ENCODE peak calls at places on chromosomes 13 and 19, in four cellular contexts. One of them, this sample, is unnamed.

GRCh38 chr19:7883105-7883504 is 5.2 kb upstream of the LRRC8E start:
- DNase-seq in AG09319: no peak
- DNase-seq in CD8-positive, alpha-beta memory T cell: no peak
- DNase-seq in type B pancreatic cell: no peak
- DNase-seq in this sample: no peak

GRCh38 chr13:59034198-59034597 is 1129.5 kb downstream of the DIAPH3 start:
- DNase-seq in CD8-positive, alpha-beta memory T cell: no peak
- DNase-seq in type B pancreatic cell: no peak
- DNase-seq in AG09319: no peak
- DNase-seq in this sample: no peak

GRCh38 chr13:42645717-42646116 is 71.8 kb downstream of the TNFSF11 start:
- DNase-seq in CD8-positive, alpha-beta memory T cell: no peak
- DNase-seq in AG09319: no peak
- DNase-seq in type B pancreatic cell: no peak
- DNase-seq in this sample: no peak

GRCh38 chr19:31555634-31556215 is 206.5 kb upstream of the TSHZ3 start:
- DNase-seq in type B pancreatic cell: no peak
- DNase-seq in AG09319: no peak
- DNase-seq in CD8-positive, alpha-beta memory T cell: no peak
- DNase-seq in this sample: no peak

GRCh38 chr13:76663941-76664340 is 222.3 kb downstream of the KCTD12 start:
- DNase-seq in AG09319: no peak
- DNase-seq in CD8-positive, alpha-beta memory T cell: no peak
- DNase-seq in type B pancreatic cell: no peak
- DNase-seq in this sample: no peak

GRCh38 chr19:2841858-2842574 is 741 bp downstream of the ZNF555 start:
- DNase-seq in AG09319: no peak
- DNase-seq in CD8-positive, alpha-beta memory T cell: no peak
- DNase-seq in type B pancreatic cell: no peak
- DNase-seq in this sample: no peak

GRCh38 chr19:30355586-30355985 is 16.6 kb upstream of the ZNF536 start:
- DNase-seq in type B pancreatic cell: no peak
- DNase-seq in CD8-positive, alpha-beta memory T cell: no peak
- DNase-seq in AG09319: no peak
- DNase-seq in this sample: no peak

GRCh38 chr19:48659768-48660167 is 13.0 kb downstream of the NTN5 start:
- DNase-seq in CD8-positive, alpha-beta memory T cell: no peak
- DNase-seq in AG09319: no peak
- DNase-seq in type B pancreatic cell: no peak
- DNase-seq in this sample: no peak

This sample was measured in coronary artery.